ENCODE peak calls at places on chromosomes 2 and 18, in six cellular contexts. One of them, this sample, is unnamed.

GRCh38 chr2:66897181-66897580 is 462.3 kb downstream of the MEIS1 start:
- DNase-seq in spleen: no peak
- DNase-seq in CD8-positive, alpha-beta T cell: no peak
- DNase-seq in SJCRH30: no peak
- DNase-seq in osteoblast: no peak
- DNase-seq in Peyer's patch: no peak
- DNase-seq in this sample: no peak

GRCh38 chr2:10132043-10132575 is 9.6 kb downstream of the RRM2 start:
- DNase-seq in spleen: peak; percentile 6
- DNase-seq in CD8-positive, alpha-beta T cell: no peak
- DNase-seq in SJCRH30: peak; percentile 29
- DNase-seq in osteoblast: no peak
- DNase-seq in Peyer's patch: no peak
- DNase-seq in this sample: no peak

GRCh38 chr2:163698857-163699256 is 37.0 kb downstream of the FIGN start:
- DNase-seq in spleen: no peak
- DNase-seq in CD8-positive, alpha-beta T cell: no peak
- DNase-seq in SJCRH30: peak; percentile 16
- DNase-seq in osteoblast: no peak
- DNase-seq in Peyer's patch: no peak
- DNase-seq in this sample: no peak

GRCh38 chr2:72681016-72681995 is 144.5 kb downstream of the EXOC6B start:
- DNase-seq in spleen: no peak
- DNase-seq in CD8-positive, alpha-beta T cell: no peak
- DNase-seq in SJCRH30: no peak
- DNase-seq in osteoblast: no peak
- DNase-seq in Peyer's patch: no peak
- DNase-seq in this sample: no peak

GRCh38 chr2:47520825-47521665 is 118.1 kb downstream of the MSH2 start:
- DNase-seq in spleen: peak; percentile 94
- DNase-seq in CD8-positive, alpha-beta T cell: peak; percentile 63
- DNase-seq in SJCRH30: peak; percentile 30
- DNase-seq in osteoblast: peak; percentile 94
- DNase-seq in Peyer's patch: peak; percentile 57
- DNase-seq in this sample: peak; percentile 49

GRCh38 chr2:96241901-96242611 is 23.7 kb downstream of the TMEM127 start:
- DNase-seq in spleen: peak; percentile 92
- DNase-seq in CD8-positive, alpha-beta T cell: no peak
- DNase-seq in SJCRH30: no peak
- DNase-seq in osteoblast: peak; percentile 90
- DNase-seq in Peyer's patch: no peak
- DNase-seq in this sample: peak; percentile 23

GRCh38 chr2:39033980-39034379 is 86.9 kb downstream of the SOS1 start:
- DNase-seq in spleen: no peak
- DNase-seq in CD8-positive, alpha-beta T cell: no peak
- DNase-seq in SJCRH30: no peak
- DNase-seq in osteoblast: no peak
- DNase-seq in Peyer's patch: no peak
- DNase-seq in this sample: no peak

GRCh38 chr2:86274918-86275275 is 62.5 kb downstream of the REEP1 start:
- DNase-seq in spleen: no peak
- DNase-seq in CD8-positive, alpha-beta T cell: no peak
- DNase-seq in SJCRH30: peak; percentile 85
- DNase-seq in osteoblast: no peak
- DNase-seq in Peyer's patch: peak; percentile 81
- DNase-seq in this sample: no peak

GRCh38 chr2:204436267-204436666 is 109.0 kb upstream of the PARD3B start:
- DNase-seq in spleen: no peak
- DNase-seq in CD8-positive, alpha-beta T cell: no peak
- DNase-seq in SJCRH30: no peak
- DNase-seq in osteoblast: no peak
- DNase-seq in Peyer's patch: no peak
- DNase-seq in this sample: no peak

GRCh38 chr2:68336192-68336591 is 16.4 kb upstream of the CNRIP1 start:
- DNase-seq in spleen: no peak
- DNase-seq in CD8-positive, alpha-beta T cell: no peak
- DNase-seq in SJCRH30: no peak
- DNase-seq in osteoblast: no peak
- DNase-seq in Peyer's patch: no peak
- DNase-seq in this sample: no peak

GRCh38 chr2:216830346-216830745 is 29.5 kb downstream of the TNP1 start:
- DNase-seq in spleen: no peak
- DNase-seq in CD8-positive, alpha-beta T cell: no peak
- DNase-seq in SJCRH30: no peak
- DNase-seq in osteoblast: no peak
- DNase-seq in Peyer's patch: no peak
- DNase-seq in this sample: no peak

GRCh38 chr2:49972699-49973098 is 818.4 kb upstream of the FSHR start:
- DNase-seq in spleen: no peak
- DNase-seq in CD8-positive, alpha-beta T cell: no peak
- DNase-seq in SJCRH30: no peak
- DNase-seq in osteoblast: no peak
- DNase-seq in Peyer's patch: no peak
- DNase-seq in this sample: no peak

GRCh38 chr2:47892338-47892730 is 14.0 kb downstream of the FBXO11 start:
- DNase-seq in spleen: no peak
- DNase-seq in CD8-positive, alpha-beta T cell: no peak
- DNase-seq in SJCRH30: no peak
- DNase-seq in osteoblast: no peak
- DNase-seq in Peyer's patch: no peak
- DNase-seq in this sample: no peak

GRCh38 chr2:229454934-229455631 is 184.0 kb upstream of the PID1 start:
- DNase-seq in spleen: no peak
- DNase-seq in CD8-positive, alpha-beta T cell: no peak
- DNase-seq in SJCRH30: peak; percentile 24
- DNase-seq in osteoblast: peak; percentile 46
- DNase-seq in Peyer's patch: no peak
- DNase-seq in this sample: no peak

GRCh38 chr2:206614825-206615224 is 27.5 kb upstream of the FAM237A start:
- DNase-seq in spleen: no peak
- DNase-seq in CD8-positive, alpha-beta T cell: no peak
- DNase-seq in SJCRH30: no peak
- DNase-seq in osteoblast: peak; percentile 14
- DNase-seq in Peyer's patch: no peak
- DNase-seq in this sample: no peak

GRCh38 chr2:88067598-88067997 is at the start of gene SMYD1:
- DNase-seq in spleen: no peak
- DNase-seq in CD8-positive, alpha-beta T cell: no peak
- DNase-seq in SJCRH30: no peak
- DNase-seq in osteoblast: no peak
- DNase-seq in Peyer's patch: no peak
- DNase-seq in this sample: no peak

GRCh38 chr2:150122871-150123588 is 364.4 kb downstream of the RND3 start:
- DNase-seq in spleen: no peak
- DNase-seq in CD8-positive, alpha-beta T cell: no peak
- DNase-seq in SJCRH30: no peak
- DNase-seq in osteoblast: no peak
- DNase-seq in Peyer's patch: no peak
- DNase-seq in this sample: no peak

GRCh38 chr18:76465630-76466409 is 29.2 kb downstream of the ZNF516 start:
- DNase-seq in spleen: no peak
- DNase-seq in CD8-positive, alpha-beta T cell: no peak
- DNase-seq in SJCRH30: no peak
- DNase-seq in osteoblast: peak; percentile 42
- DNase-seq in Peyer's patch: no peak
- DNase-seq in this sample: no peak

GRCh38 chr2:64779117-64779690 is 125.5 kb upstream of the SERTAD2 start:
- DNase-seq in spleen: no peak
- DNase-seq in CD8-positive, alpha-beta T cell: no peak
- DNase-seq in SJCRH30: no peak
- DNase-seq in osteoblast: peak; percentile 85
- DNase-seq in Peyer's patch: no peak
- DNase-seq in this sample: peak; percentile 10

GRCh38 chr2:53317863-53318262 is 449.7 kb upstream of the CHAC2 start:
- DNase-seq in spleen: no peak
- DNase-seq in CD8-positive, alpha-beta T cell: no peak
- DNase-seq in SJCRH30: no peak
- DNase-seq in osteoblast: no peak
- DNase-seq in Peyer's patch: no peak
- DNase-seq in this sample: no peak

GRCh38 chr2:197675246-197675645 is at the start of gene RFTN2:
- DNase-seq in spleen: no peak
- DNase-seq in CD8-positive, alpha-beta T cell: no peak
- DNase-seq in SJCRH30: no peak
- DNase-seq in osteoblast: no peak
- DNase-seq in Peyer's patch: no peak
- DNase-seq in this sample: no peak

GRCh38 chr2:180184506-180184905 is 177.4 kb upstream of the CWC22 start:
- DNase-seq in spleen: no peak
- DNase-seq in CD8-positive, alpha-beta T cell: no peak
- DNase-seq in SJCRH30: peak; percentile 12
- DNase-seq in osteoblast: no peak
- DNase-seq in Peyer's patch: no peak
- DNase-seq in this sample: no peak

GRCh38 chr2:71471276-71471675 is 17.9 kb downstream of the DYSF start:
- DNase-seq in spleen: no peak
- DNase-seq in CD8-positive, alpha-beta T cell: no peak
- DNase-seq in SJCRH30: peak; percentile 66
- DNase-seq in osteoblast: no peak
- DNase-seq in Peyer's patch: no peak
- DNase-seq in this sample: no peak

GRCh38 chr2:6828299-6828584 is 37.5 kb downstream of the CMPK2 start:
- DNase-seq in spleen: no peak
- DNase-seq in CD8-positive, alpha-beta T cell: no peak
- DNase-seq in SJCRH30: peak; percentile 66
- DNase-seq in osteoblast: no peak
- DNase-seq in Peyer's patch: no peak
- DNase-seq in this sample: no peak

GRCh38 chr18:47334966-47335365 is 83.5 kb upstream of the SKOR2 start:
- DNase-seq in spleen: no peak
- DNase-seq in CD8-positive, alpha-beta T cell: no peak
- DNase-seq in SJCRH30: no peak
- DNase-seq in osteoblast: no peak
- DNase-seq in Peyer's patch: no peak
- DNase-seq in this sample: no peak

GRCh38 chr18:59357928-59358327 is 1.1 kb downstream of the LMAN1 start:
- DNase-seq in spleen: no peak
- DNase-seq in CD8-positive, alpha-beta T cell: no peak
- DNase-seq in SJCRH30: peak; percentile 1
- DNase-seq in osteoblast: peak; percentile 87
- DNase-seq in Peyer's patch: no peak
- DNase-seq in this sample: peak; percentile 49

GRCh38 chr2:40282428-40282827 is 169.5 kb downstream of the SLC8A1 start:
- DNase-seq in spleen: no peak
- DNase-seq in CD8-positive, alpha-beta T cell: no peak
- DNase-seq in SJCRH30: no peak
- DNase-seq in osteoblast: no peak
- DNase-seq in Peyer's patch: no peak
- DNase-seq in this sample: no peak
- H3K27ac ChIP-seq in spleen: peak overlapping the region; percentile 36
- H3K27ac ChIP-seq in CD8-positive, alpha-beta T cell: no peak overlapping the region
- H3K27ac ChIP-seq in SJCRH30: no peak overlapping the region
- H3K27ac ChIP-seq in osteoblast: peak overlapping the region; percentile 75
- H3K27ac ChIP-seq in Peyer's patch: no peak overlapping the region
- H3K27ac ChIP-seq in this sample: no peak overlapping the region

DNA sequence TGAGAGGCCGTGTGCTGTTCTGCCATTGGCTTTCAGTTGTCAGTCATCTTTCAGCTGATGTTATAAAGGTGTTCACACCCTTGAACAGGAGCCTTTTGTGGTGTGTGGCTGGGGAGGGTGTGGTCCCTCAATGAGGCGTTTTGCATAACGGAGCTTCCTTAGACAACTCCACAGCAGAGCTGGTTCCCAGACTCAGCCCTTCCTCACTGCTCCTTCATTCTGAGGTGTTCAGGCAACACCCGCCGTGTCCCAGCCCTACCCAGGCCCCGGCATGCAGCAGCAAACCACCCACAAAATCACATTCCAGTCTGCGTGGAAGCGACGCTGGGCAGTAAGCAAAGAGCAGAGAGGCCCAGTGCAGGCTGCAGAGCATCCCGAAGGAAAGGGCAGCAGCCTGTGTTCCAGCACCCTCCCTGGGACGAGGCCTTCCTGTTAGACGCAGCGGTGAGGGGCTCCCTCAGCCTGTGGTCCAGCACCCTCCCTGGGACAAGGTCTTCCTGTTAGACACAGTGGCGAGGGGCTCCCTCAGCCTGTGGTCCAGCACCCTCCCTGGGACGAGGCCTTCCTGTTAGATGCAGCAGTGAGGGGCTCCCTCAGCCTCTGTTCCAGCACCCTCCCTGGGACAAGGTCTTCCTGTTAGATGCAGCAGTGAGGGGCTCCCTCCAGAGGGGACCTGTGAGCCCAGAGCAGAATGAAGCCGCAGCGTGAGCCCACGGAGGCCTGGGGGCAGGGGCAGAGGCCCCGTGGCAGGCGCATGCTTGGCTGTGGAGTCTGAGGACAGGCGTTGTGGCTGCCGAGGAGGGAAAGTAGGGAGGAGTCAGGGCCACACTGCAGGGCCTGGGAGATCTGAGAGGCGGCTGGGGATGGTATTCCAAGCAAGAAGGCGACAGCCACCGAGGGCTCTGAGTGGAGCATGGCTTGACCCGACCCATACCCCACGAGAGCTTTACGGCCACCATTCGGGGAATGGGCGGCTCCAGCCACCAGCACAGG is 201.8 kb upstream of the HDAC4 start:
- DNase-seq in spleen: peak; percentile 70
- DNase-seq in CD8-positive, alpha-beta T cell: no peak
- DNase-seq in SJCRH30: no peak
- DNase-seq in osteoblast: no peak
- DNase-seq in Peyer's patch: peak; percentile 34
- DNase-seq in this sample: no peak
- H3K27ac ChIP-seq in spleen: no peak overlapping the region
- H3K27ac ChIP-seq in CD8-positive, alpha-beta T cell: no peak overlapping the region
- H3K27ac ChIP-seq in SJCRH30: no peak overlapping the region
- H3K27ac ChIP-seq in osteoblast: no peak overlapping the region
- H3K27ac ChIP-seq in Peyer's patch: no peak overlapping the region
- H3K27ac ChIP-seq in this sample: no peak overlapping the region

GRCh38 chr2:133986881-133987793 is 266.7 kb upstream of the MGAT5 start:
- DNase-seq in spleen: no peak
- DNase-seq in CD8-positive, alpha-beta T cell: no peak
- DNase-seq in SJCRH30: no peak
- DNase-seq in osteoblast: no peak
- DNase-seq in Peyer's patch: no peak
- DNase-seq in this sample: no peak

GRCh38 chr2:133991606-133992168 is 262.2 kb upstream of the MGAT5 start:
- DNase-seq in spleen: no peak
- DNase-seq in CD8-positive, alpha-beta T cell: no peak
- DNase-seq in SJCRH30: no peak
- DNase-seq in osteoblast: no peak
- DNase-seq in Peyer's patch: no peak
- DNase-seq in this sample: no peak

GRCh38 chr2:133988316-133988891 is 265.5 kb upstream of the MGAT5 start:
- DNase-seq in spleen: no peak
- DNase-seq in CD8-positive, alpha-beta T cell: no peak
- DNase-seq in SJCRH30: no peak
- DNase-seq in osteoblast: no peak
- DNase-seq in Peyer's patch: no peak
- DNase-seq in this sample: no peak

GRCh38 chr2:133993160-133993559 is 260.7 kb upstream of the MGAT5 start:
- DNase-seq in spleen: no peak
- DNase-seq in CD8-positive, alpha-beta T cell: no peak
- DNase-seq in SJCRH30: no peak
- DNase-seq in osteoblast: no peak
- DNase-seq in Peyer's patch: no peak
- DNase-seq in this sample: no peak

GRCh38 chr2:133992454-133992853 is 261.4 kb upstream of the MGAT5 start:
- DNase-seq in spleen: no peak
- DNase-seq in CD8-positive, alpha-beta T cell: no peak
- DNase-seq in SJCRH30: no peak
- DNase-seq in osteoblast: no peak
- DNase-seq in Peyer's patch: no peak
- DNase-seq in this sample: no peak
- H3K27ac ChIP-seq in spleen: no peak overlapping the region
- H3K27ac ChIP-seq in CD8-positive, alpha-beta T cell: no peak overlapping the region
- H3K27ac ChIP-seq in SJCRH30: no peak overlapping the region
- H3K27ac ChIP-seq in osteoblast: no peak overlapping the region
- H3K27ac ChIP-seq in Peyer's patch: no peak overlapping the region
- H3K27ac ChIP-seq in this sample: no peak overlapping the region

GRCh38 chr2:27829791-27830190 is 58.3 kb downstream of the MRPL33 start:
- DNase-seq in spleen: no peak
- DNase-seq in CD8-positive, alpha-beta T cell: no peak
- DNase-seq in SJCRH30: no peak
- DNase-seq in osteoblast: no peak
- DNase-seq in Peyer's patch: no peak
- DNase-seq in this sample: no peak
- H3K27ac ChIP-seq in spleen: peak overlapping the region; percentile 1
- H3K27ac ChIP-seq in CD8-positive, alpha-beta T cell: no peak overlapping the region
- H3K27ac ChIP-seq in SJCRH30: no peak overlapping the region
- H3K27ac ChIP-seq in osteoblast: no peak overlapping the region
- H3K27ac ChIP-seq in Peyer's patch: no peak overlapping the region
- H3K27ac ChIP-seq in this sample: no peak overlapping the region

This sample was measured in CD4-positive, CD25-positive, alpha-beta regulatory T cell.